ENCODE peak calls at places on chromosomes 11 and 22, in eight cellular contexts. L is right atrium auricular region, N is kidney, R is SJCRH30, Y is right cardiac atrium, Q is breast epithelium, T is small intestine, H is H9. A is an unnamed sample.
A peak's percentile ranks its signal among the peaks of the same experiment; 100 is the strongest.

GRCh38 chr11:35303596-35304392 is 115.6 kb downstream of the SLC1A2 start:
- DNase-seq in L (peak; percentile 92), T (peak; percentile 9), R (no peak), Q (no peak), N (peak; percentile 69), H (no peak), Y (peak; percentile 79), A (no peak)

GRCh38 chr22:29840498-29840897 is 2.4 kb upstream of the ASCC2 start:
- DNase-seq in Y (no peak), L (no peak), R (no peak), H (no peak), Q (no peak), T (no peak), N (no peak), A (no peak)

GRCh38 chr11:86670179-86670578 is 2.2 kb downstream of the ME3 start:
- DNase-seq in Q (no peak), T (no peak), H (no peak), N (no peak), R (no peak), Y (no peak), L (no peak), A (no peak)

GRCh38 chr11:45658292-45658991 is 7.0 kb downstream of the CHST1 start:
- DNase-seq in Y (peak; percentile 91), T (no peak), L (peak; percentile 83), N (peak; percentile 92), R (peak; percentile 23), H (peak; percentile 89), Q (peak; percentile 51), A (peak; percentile 64)

GRCh38 chr22:42969348-42969975 is 45.5 kb downstream of the PACSIN2 start:
- DNase-seq in Y (no peak), H (no peak), T (no peak), R (no peak), Q (no peak), N (no peak), L (no peak), A (no peak)

GRCh38 chr11:86449993-86450629 is 75.4 kb downstream of the CCDC81 start:
- DNase-seq in T (no peak), H (no peak), N (no peak), R (no peak), L (no peak), Q (no peak), Y (no peak), A (no peak)

GRCh38 chr11:71095294-71095850 is 157.0 kb downstream of the SHANK2 start:
- DNase-seq in N (no peak), L (no peak), Q (no peak), Y (no peak), R (no peak), T (no peak), H (no peak), A (no peak)

GRCh38 chr11:116335078-116335477 is 437.7 kb downstream of the BUD13 start:
- DNase-seq in Q (no peak), H (peak; percentile 9), T (no peak), L (peak; percentile 47), R (no peak), N (no peak), Y (no peak), A (no peak)

GRCh38 chr11:75633409-75634011 is 35.3 kb downstream of the MAP6 start:
- DNase-seq in R (no peak), Y (no peak), Q (no peak), N (no peak), L (no peak), T (peak; percentile 49), H (no peak), A (no peak)
- H3K27ac ChIP-seq in R (no peak overlapping the region), Y (no peak overlapping the region), Q (no peak overlapping the region), N (no peak overlapping the region), L (no peak overlapping the region), T (no peak overlapping the region), H (no peak overlapping the region), A (no peak overlapping the region)

DNA sequence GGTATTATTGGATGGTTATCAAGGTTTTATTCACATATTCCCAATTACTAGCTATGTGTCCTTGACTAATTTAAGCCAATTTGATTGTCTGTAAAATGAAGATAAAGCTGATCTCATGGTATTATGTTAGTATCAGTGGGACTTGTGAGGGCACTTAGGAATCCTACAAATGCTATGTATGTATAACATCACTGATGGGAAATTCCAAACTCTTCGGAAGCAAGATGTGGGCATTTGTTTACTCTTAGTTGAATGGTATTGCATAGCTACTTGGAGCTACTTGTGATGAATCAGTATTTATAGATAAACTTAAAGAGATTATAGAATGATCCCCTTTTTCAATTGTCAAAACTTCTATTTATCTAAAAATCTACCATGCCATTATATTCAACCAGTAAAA is 239.9 kb downstream of the CNTN5 start:
- DNase-seq in Y (no peak), T (no peak), H (no peak), Q (no peak), R (no peak), L (no peak), N (no peak), A (no peak)
- H3K9me3 ChIP-seq in Y (no peaks in the 10 kb centered on the region), T (no peaks in the 10 kb centered on the region), H (no peaks in the 10 kb centered on the region), Q (no peaks in the 10 kb centered on the region), R (no peaks in the 10 kb centered on the region), L (no peaks in the 10 kb centered on the region), N (no peaks in the 10 kb centered on the region), A (no peaks in the 10 kb centered on the region)

GRCh38 chr11:68381716-68382115 is 69.3 kb downstream of the LRP5 start:
- DNase-seq in R (no peak), N (no peak), L (no peak), H (no peak), T (no peak), Y (no peak), Q (no peak), A (no peak)

GRCh38 chr11:68385128-68385527 is 72.7 kb downstream of the LRP5 start:
- DNase-seq in Y (no peak), H (no peak), R (no peak), L (no peak), Q (no peak), T (no peak), N (no peak), A (no peak)

GRCh38 chr11:68384530-68385081 is 72.2 kb downstream of the LRP5 start:
- DNase-seq in Y (no peak), T (no peak), N (no peak), R (no peak), H (no peak), Q (no peak), L (no peak), A (no peak)

GRCh38 chr11:68382358-68382998 is 70.1 kb downstream of the LRP5 start:
- DNase-seq in N (no peak), R (no peak), Q (no peak), H (no peak), L (no peak), T (no peak), Y (no peak), A (no peak)

DNA sequence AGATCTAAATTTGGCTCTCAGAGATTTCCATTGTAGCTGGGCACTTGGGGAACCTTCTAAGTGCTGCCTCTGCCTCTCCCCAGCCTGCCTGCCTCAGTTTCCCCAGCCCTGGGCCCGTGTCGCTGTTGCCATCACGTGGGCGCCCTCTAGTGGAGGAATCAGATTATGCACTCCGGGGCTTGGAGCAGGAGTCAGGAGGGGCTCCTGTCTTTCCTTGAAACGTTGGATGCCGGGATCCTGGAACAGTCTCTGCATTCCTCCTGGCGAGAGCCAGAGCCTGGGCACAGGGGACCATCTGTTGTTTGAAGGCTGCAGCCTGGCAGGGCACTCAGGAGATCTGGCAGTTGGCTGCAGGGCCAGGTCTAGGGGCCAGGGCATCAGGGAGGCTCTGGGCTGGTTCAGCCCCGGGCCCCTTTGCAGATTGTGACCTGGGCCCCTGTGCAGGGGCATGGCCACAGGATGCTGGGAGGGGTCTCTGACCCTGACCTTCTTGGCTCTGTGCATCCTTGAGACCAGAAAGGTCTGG is 71.6 kb downstream of the LRP5 start:
- DNase-seq in H (peak; percentile 76), L (no peak), N (no peak), Y (peak; percentile 89), R (peak; percentile 69), T (peak; percentile 43), Q (no peak), A (no peak)
- H3K27ac ChIP-seq in H (no peak overlapping the region), L (no peak overlapping the region), N (no peak overlapping the region), Y (no peak overlapping the region), R (no peak overlapping the region), T (no peak overlapping the region), Q (no peak overlapping the region), A (no peak overlapping the region)

DNA sequence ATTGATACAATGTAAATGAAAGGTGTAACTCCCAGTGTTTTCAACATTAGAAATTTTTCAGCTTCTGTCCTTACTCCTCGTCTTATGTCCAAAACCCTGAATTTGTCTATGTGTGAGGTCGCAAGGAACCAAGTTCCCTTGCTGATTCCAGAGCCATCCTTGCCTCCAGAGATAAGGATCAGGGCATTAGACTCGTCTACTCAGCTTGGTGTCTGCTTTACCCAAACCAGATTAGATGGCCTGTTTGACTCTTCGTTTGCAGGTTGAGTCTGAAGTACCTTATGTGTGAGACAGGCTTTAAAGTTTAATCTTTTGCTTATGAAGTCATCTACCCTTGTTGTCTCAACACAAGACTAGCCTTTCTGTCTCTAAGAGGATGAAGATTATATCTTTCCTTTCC is 55.6 kb downstream of the SPECC1L start:
- DNase-seq in R (no peak), H (no peak), Q (no peak), Y (no peak), L (no peak), T (no peak), N (no peak), A (no peak)
- H3K9me3 ChIP-seq in R (no peaks in the 10 kb centered on the region), H (no peaks in the 10 kb centered on the region), Q (no peaks in the 10 kb centered on the region), Y (no peaks in the 10 kb centered on the region), L (no peaks in the 10 kb centered on the region), T (no peaks in the 10 kb centered on the region), N (no peaks in the 10 kb centered on the region), A (no peaks in the 10 kb centered on the region)

GRCh38 chr11:79055866-79056632 is 384.8 kb downstream of the TENM4 start:
- DNase-seq in R (no peak), H (no peak), Q (no peak), N (no peak), T (no peak), L (no peak), Y (no peak), A (no peak)
- H3K27ac ChIP-seq in R (no peak overlapping the region), H (no peak overlapping the region), Q (peak overlapping the region; percentile 25), N (no peak overlapping the region), T (no peak overlapping the region), L (no peak overlapping the region), Y (no peak overlapping the region), A (no peak overlapping the region)

DNA sequence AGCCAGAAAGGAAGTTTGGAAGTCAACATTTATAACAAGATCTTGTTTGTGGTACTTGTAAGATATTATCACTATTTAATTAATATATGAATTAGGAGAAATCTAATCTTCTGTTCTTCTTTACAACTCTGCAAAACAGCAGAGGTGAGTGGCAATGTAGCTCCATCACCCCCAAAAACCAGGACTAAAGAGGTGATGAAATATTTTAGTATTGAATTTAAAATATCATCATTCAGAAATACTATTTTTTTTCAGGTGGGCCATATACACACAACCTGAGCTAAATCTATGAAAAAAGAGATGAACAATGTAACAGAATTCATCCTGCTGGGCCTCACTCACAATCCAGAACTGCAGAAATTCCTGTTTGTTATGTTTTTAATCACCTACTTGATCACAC is at the start of gene OR4C45:
- DNase-seq in L (no peak), R (no peak), H (no peak), Q (no peak), Y (no peak), T (no peak), N (no peak), A (no peak)
- H3K9me3 ChIP-seq in L (no peaks in the 10 kb centered on the region), R (no peaks in the 10 kb centered on the region), H (peaks cover 72% of the 10 kb centered on the region), Q (peaks cover 4% of the 10 kb centered on the region), Y (no peaks in the 10 kb centered on the region), T (no peaks in the 10 kb centered on the region), N (no peaks in the 10 kb centered on the region), A (no peaks in the 10 kb centered on the region)

A was measured in RWPE2.